ENCODE peak calls at places on chromosomes 16 and 17, in six cellular contexts. G is cardiac muscle cell, L is keratinocyte, U is uterus, Z is endothelial cell of umbilical vein, K is left ventricle myocardium inferior. W is an unnamed sample.

GRCh38 chr16:78179666-78180065 is 80.2 kb downstream of the WWOX start:
- DNase-seq in L (no peak), K (no peak), G (no peak), U (no peak), Z (no peak), W (no peak)

GRCh38 chr17:51258756-51259573 is 884 bp downstream of the MBTD1 start:
- DNase-seq in L (no peak), K (no peak), Z (peak), U (peak), G (peak), W (no peak)

GRCh38 chr17:69733171-69734014 is 318.9 kb downstream of the MAP2K6 start:
- DNase-seq in U (no peak), K (peak), Z (peak), L (peak), G (no peak), W (peak)

GRCh38 chr17:10583834-10584233 is 34.4 kb upstream of the MYH2 start:
- DNase-seq in L (no peak), K (no peak), Z (no peak), G (no peak), U (no peak), W (no peak)

GRCh38 chr17:81926451-81927144 is 937 bp downstream of the MAFG start:
- DNase-seq in Z (peak), K (peak), L (no peak), U (peak), G (peak), W (peak)

GRCh38 chr17:4708436-4708835 is 2.0 kb upstream of the ARRB2 start:
- DNase-seq in K (no peak), U (no peak), G (no peak), Z (no peak), L (no peak), W (no peak)

GRCh38 chr17:79126139-79126538 is 51.5 kb downstream of the ENGASE start:
- DNase-seq in U (no peak), K (no peak), G (no peak), L (no peak), Z (no peak), W (no peak)

GRCh38 chr16:27769561-27770222 is 219.7 kb downstream of the KATNIP start:
- DNase-seq in K (no peak), G (no peak), U (no peak), L (no peak), Z (no peak), W (peak)

GRCh38 chr16:20765732-20766131 is 1.9 kb downstream of the ACSM3 start:
- DNase-seq in U (no peak), Z (no peak), G (no peak), K (no peak), L (no peak), W (no peak)

GRCh38 chr16:83147244-83147643 is 520.5 kb downstream of the CDH13 start:
- DNase-seq in L (no peak), Z (peak), G (no peak), U (no peak), K (no peak), W (no peak)

GRCh38 chr16:9053006-9053601 is 38.3 kb upstream of the HAPSTR1 start:
- DNase-seq in Z (peak), L (no peak), G (peak), U (no peak), K (peak), W (no peak)

GRCh38 chr17:72467841-72468653 is 347.2 kb downstream of the SOX9 start:
- DNase-seq in L (peak), G (no peak), U (no peak), Z (no peak), K (peak), W (no peak)

GRCh38 chr16:75236232-75236631 is 15.2 kb downstream of the BCAR1 start:
- DNase-seq in U (no peak), L (no peak), Z (no peak), K (no peak), G (no peak), W (no peak)
- H3K4me3 ChIP-seq in U (no peak), L (no peak), Z (no peak), K (no peak), G (no peak), W (no peak)

GRCh38 chr16:31476305-31477219 is 4.6 kb downstream of the TGFB1I1 start:
- DNase-seq in G (peak), Z (no peak), U (no peak), L (no peak), K (peak), W (no peak)

GRCh38 chr16:31479752-31480151 is 3.2 kb upstream of the SLC5A2 start:
- DNase-seq in K (no peak), U (no peak), Z (no peak), L (no peak), G (no peak), W (no peak)

GRCh38 chr16:31478956-31479355 is 4.0 kb upstream of the SLC5A2 start:
- DNase-seq in K (no peak), Z (no peak), L (no peak), G (no peak), U (no peak), W (no peak)

GRCh38 chr16:31475949-31476304 is 4.0 kb downstream of the TGFB1I1 start:
- DNase-seq in Z (no peak), U (no peak), K (no peak), L (no peak), G (no peak), W (no peak)

DNA sequence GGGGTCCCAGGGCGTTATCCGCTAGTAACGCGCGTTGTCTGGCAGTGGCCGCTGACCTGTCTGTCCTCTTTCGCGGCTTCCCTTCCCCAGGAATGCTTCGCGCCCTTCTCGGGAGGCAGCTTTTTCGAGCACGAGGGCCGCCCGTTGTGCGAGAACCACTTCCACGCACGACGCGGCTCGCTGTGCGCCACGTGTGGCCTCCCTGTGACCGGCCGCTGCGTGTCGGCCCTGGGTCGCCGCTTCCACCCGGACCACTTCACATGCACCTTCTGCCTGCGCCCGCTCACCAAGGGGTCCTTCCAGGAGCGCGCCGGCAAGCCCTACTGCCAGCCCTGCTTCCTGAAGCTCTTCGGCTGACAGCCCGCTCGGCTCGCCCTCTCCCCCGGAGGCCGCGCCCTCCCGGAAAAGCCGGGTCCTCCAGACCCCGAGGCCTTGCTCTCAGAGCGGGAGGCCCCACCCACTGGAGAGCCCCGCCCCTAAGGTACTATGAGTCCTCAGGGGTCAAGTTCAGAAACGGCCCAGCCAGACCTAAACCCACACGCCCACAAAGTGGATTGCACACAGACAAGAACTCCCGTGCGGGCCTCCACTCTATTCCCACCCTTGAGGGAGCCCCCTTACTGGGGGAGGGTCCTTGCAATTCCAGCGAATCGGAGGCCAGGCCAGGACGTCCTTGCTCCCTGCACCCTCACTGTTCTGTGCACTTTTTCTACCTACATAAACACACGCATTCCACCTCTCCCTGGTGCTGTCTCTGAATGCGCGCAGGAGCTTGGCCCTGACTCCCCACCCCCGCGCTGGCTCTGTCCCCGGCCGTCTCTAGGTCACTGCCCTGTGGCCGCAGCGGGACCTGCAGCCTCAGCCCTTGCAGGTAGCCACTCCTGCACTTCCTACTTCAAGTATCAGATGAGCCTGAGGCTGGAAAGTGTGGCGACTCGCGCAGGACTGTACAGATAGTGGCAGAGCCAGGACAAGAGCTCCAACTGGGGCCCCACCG is 5.4 kb upstream of the SLC5A2 start:
- DNase-seq in K (no peak), G (peak), Z (no peak), U (no peak), L (no peak), W (no peak)
- TF ChIP-seq CTCF in K (no peak), G (no peak), Z (no peak), U (no peak), L (no peak), W (no peak)

GRCh38 chr16:85989863-85990643 is 91.1 kb downstream of the IRF8 start:
- DNase-seq in G (no peak), K (no peak), Z (no peak), L (no peak), U (no peak), W (no peak)
- H3K4me3 ChIP-seq in G (no peak), K (no peak), Z (no peak), L (no peak), U (no peak), W (no peak)

GRCh38 chr17:39153541-39154111 is 2.2 kb upstream of the PLXDC1 start:
- DNase-seq in U (peak), Z (peak), G (peak), L (peak), K (peak), W (no peak)
- TF ChIP-seq CTCF in U (peak), Z (peak), G (peak), L (no peak), K (no peak), W (no peak)

DNA sequence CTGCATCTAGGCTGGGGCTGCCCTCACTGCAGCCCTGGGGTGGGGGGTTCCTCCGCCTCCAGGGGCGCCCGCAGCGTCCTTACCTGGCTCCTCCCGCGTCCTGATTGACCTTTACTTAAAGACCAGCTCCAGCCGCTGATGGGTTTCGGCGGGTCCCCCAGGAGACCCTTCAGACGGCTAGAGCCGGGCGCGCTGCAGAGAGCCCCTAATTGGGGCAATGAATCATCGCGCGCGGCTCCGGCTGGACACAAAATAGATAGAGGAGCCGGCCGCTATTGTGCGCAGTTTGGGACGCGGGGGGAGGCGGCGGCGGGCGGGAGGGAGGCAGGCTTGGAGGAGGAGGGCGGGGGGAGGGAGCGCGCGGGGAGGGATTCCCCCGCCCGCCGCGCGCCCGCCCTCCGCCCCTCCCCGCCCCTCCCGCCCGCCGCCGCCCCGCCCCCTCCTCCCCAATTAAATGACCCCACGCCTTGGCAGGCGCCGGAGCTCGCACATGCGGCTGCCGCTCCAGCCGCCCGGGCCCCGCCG is 56.5 kb upstream of the CIBAR2 start:
- DNase-seq in L (no peak), U (peak), K (peak), G (peak), Z (no peak), W (no peak)
- H3K4me3 ChIP-seq in L (no peak), U (peak), K (peak), G (peak), Z (no peak), W (no peak)

DNA sequence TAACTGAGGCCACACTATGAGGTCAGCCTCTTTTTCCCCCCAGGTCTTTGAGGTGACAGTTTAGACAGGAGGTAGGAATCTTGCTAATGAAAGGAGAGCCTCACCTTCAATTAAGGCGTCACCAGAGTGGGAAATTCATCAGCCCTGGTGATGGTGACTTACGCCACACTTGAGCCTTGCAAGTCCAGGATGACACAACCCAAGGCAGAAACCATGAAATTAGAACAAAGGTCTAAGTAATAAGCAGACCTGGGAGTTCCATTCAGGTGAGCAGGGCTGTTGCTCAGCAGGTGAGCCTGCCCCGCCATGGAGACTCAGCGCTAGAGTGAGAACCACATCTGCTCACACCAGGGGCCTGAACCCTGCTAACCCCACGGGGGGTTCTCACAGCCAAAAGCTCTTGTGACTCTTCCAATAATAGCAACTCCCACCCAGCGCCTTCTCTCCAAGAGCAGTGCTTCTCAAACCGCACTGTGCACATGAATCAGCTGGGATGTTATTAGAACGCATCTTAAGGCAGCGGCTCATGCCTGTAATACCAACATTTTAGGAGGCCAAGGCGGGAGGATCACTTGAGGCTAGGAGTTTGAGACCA is 28.7 kb upstream of the KIFC3 start:
- DNase-seq in Z (no peak), L (no peak), G (no peak), K (no peak), U (no peak), W (no peak)
- TF ChIP-seq CTCF in Z (no peak), L (no peak), G (no peak), K (no peak), U (no peak), W (no peak)

DNA sequence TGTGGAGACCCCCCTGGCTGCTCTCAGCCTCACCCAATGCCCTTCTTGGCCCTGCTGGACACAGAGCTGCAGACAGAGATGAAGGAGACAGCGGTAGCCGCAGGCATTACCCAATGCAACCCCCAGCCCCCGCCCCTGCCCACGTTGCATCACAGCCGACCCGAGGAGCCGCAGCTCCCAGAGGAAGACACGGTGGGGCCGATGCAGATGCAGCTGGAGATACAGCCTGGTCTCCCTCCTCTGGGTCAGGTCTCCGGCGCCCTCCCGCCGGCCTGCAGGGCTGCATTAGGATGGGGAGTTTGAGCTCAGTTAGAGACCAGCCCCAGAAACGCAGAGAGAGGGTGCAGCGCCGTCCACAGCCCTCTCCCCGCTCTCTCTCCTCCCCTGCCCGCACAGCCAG is 19.4 kb upstream of the UBE2I start:
- DNase-seq in U (no peak), L (no peak), Z (no peak), K (no peak), G (no peak), W (no peak)
- H3K4me3 ChIP-seq in U (no peak), L (no peak), Z (no peak), K (no peak), G (no peak), W (no peak)

GRCh38 chr16:25135239-25135878 is 23.8 kb downstream of the LCMT1 start:
- DNase-seq in L (no peak), U (no peak), G (no peak), Z (no peak), K (no peak), W (no peak)
- TF ChIP-seq CTCF in L (peak), U (no peak), G (no peak), Z (no peak), K (no peak), W (peak)